ENCODE peak calls at places on chromosomes 2 and 18, in nine cellular contexts. D, Z, C, R, I, K, L, P and W are unnamed samples.

GRCh38 chr2:174970092-174970491 is 35.1 kb downstream of the CHN1 start:
- DNase-seq in R (no peak), D (no peak), Z (no peak), L (no peak), P (no peak), C (peak), I (no peak), K (no peak), W (no peak)

GRCh38 chr2:27264253-27264752 is 1.5 kb upstream of the SLC30A3 start:
- DNase-seq in K (no peak), L (no peak), R (no peak), D (no peak), P (peak), I (peak), C (no peak), Z (peak), W (peak)

GRCh38 chr2:95347681-95348608 is 50.8 kb downstream of the KCNIP3 start:
- DNase-seq in K (no peak), P (no peak), R (no peak), L (no peak), Z (no peak), C (no peak), I (no peak), D (peak), W (peak)

GRCh38 chr2:124402274-124402673 is 377.2 kb downstream of the CNTNAP5 start:
- DNase-seq in R (no peak), C (no peak), I (no peak), D (no peak), P (no peak), L (no peak), Z (no peak), K (no peak), W (no peak)

GRCh38 chr2:54964271-54964670 is 86.0 kb downstream of the RTN4 start:
- DNase-seq in D (no peak), P (no peak), Z (no peak), L (no peak), C (peak), I (no peak), K (no peak), R (no peak), W (no peak)

GRCh38 chr18:35756506-35757117 is 175.1 kb downstream of the GALNT1 start:
- DNase-seq in D (no peak), R (peak), P (peak), Z (peak), C (peak), K (peak), L (peak), I (peak), W (peak)

GRCh38 chr2:147806846-147807245 is 38.0 kb upstream of the ACVR2A start:
- DNase-seq in I (no peak), K (no peak), R (no peak), Z (no peak), C (peak), L (no peak), D (no peak), P (no peak), W (no peak)

GRCh38 chr2:221318751-221319150 is 253.4 kb downstream of the EPHA4 start:
- DNase-seq in L (no peak), Z (no peak), P (no peak), I (no peak), C (no peak), D (no peak), R (no peak), K (no peak), W (no peak)

GRCh38 chr2:28344756-28345291 is 47.8 kb upstream of the FOSL2 start:
- DNase-seq in K (no peak), Z (no peak), I (no peak), P (no peak), L (no peak), D (no peak), C (no peak), R (no peak), W (no peak)

GRCh38 chr2:221502270-221502973 is 69.7 kb downstream of the EPHA4 start:
- DNase-seq in I (no peak), D (no peak), C (peak), P (no peak), L (no peak), Z (peak), R (no peak), K (no peak), W (no peak)

GRCh38 chr2:84302513-84303412 is 156.3 kb downstream of the SUCLG1 start:
- DNase-seq in L (peak), C (peak), P (peak), K (peak), D (no peak), Z (peak), I (peak), R (peak), W (peak)

GRCh38 chr2:19667085-19667484 is 234.7 kb downstream of the TTC32 start:
- DNase-seq in P (no peak), L (no peak), C (peak), D (no peak), K (no peak), R (peak), Z (no peak), I (no peak), W (no peak)

GRCh38 chr18:60019463-60019840 is 119.7 kb downstream of the PMAIP1 start:
- DNase-seq in K (no peak), L (no peak), P (no peak), D (no peak), R (no peak), C (peak), I (no peak), Z (no peak), W (no peak)

GRCh38 chr18:2716394-2717326 is 61.1 kb downstream of the SMCHD1 start:
- DNase-seq in Z (no peak), R (no peak), K (no peak), P (no peak), L (no peak), C (no peak), D (no peak), I (no peak), W (no peak)

GRCh38 chr18:65755616-65756015 is 4.8 kb downstream of the CDH7 start:
- DNase-seq in R (no peak), K (no peak), Z (no peak), P (no peak), C (no peak), D (no peak), I (no peak), L (no peak), W (no peak)

GRCh38 chr2:85737961-85738360 is 15.8 kb upstream of the ATOH8 start:
- DNase-seq in I (no peak), D (no peak), P (no peak), R (no peak), Z (no peak), C (no peak), L (no peak), K (no peak), W (no peak)

GRCh38 chr2:164898475-164898874 is 56.9 kb downstream of the SLC38A11 start:
- DNase-seq in R (peak), K (no peak), Z (no peak), C (peak), L (no peak), I (no peak), P (no peak), D (no peak), W (no peak)

GRCh38 chr2:230824406-230824978 is 40.2 kb upstream of the ITM2C start:
- DNase-seq in C (peak), D (no peak), Z (peak), L (peak), R (peak), K (peak), P (peak), I (peak), W (peak)

GRCh38 chr18:34494359-34494696 is 215.8 kb upstream of the DTNA start:
- DNase-seq in L (no peak), D (no peak), Z (no peak), P (no peak), K (no peak), I (no peak), C (no peak), R (no peak), W (no peak)

GRCh38 chr2:32678825-32679224 is 51.0 kb downstream of the TTC27 start:
- DNase-seq in C (peak), I (no peak), D (no peak), K (peak), P (no peak), Z (no peak), L (no peak), R (peak), W (no peak)

GRCh38 chr2:98541489-98541888 is 66.8 kb downstream of the COA5 start:
- DNase-seq in C (no peak), K (no peak), L (no peak), D (no peak), Z (no peak), I (no peak), P (no peak), R (no peak), W (no peak)

GRCh38 chr2:24489942-24490673 is 946 bp upstream of the NCOA1 start:
- DNase-seq in C (peak), L (no peak), K (no peak), I (no peak), P (peak), Z (no peak), R (no peak), D (no peak), W (peak)

GRCh38 chr2:224584768-224585204 is 377 bp downstream of the CUL3 start:
- DNase-seq in P (peak), D (peak), Z (peak), L (peak), C (peak), R (peak), K (no peak), I (peak), W (peak)

GRCh38 chr2:216871333-216871934 is 11.6 kb upstream of the TNP1 start:
- DNase-seq in C (no peak), P (no peak), Z (no peak), D (no peak), L (no peak), I (no peak), K (no peak), R (no peak), W (no peak)

GRCh38 chr2:30237346-30238142 is 6.2 kb downstream of the LBH start:
- DNase-seq in Z (peak), C (no peak), P (no peak), D (no peak), L (no peak), I (no peak), R (no peak), K (no peak), W (no peak)

GRCh38 chr2:145066151-145066661 is 546.3 kb upstream of the ZEB2 start:
- DNase-seq in R (no peak), L (no peak), P (no peak), D (no peak), I (no peak), K (no peak), C (no peak), Z (no peak), W (no peak)

GRCh38 chr2:65466551-65466950 is 34.2 kb upstream of the SPRED2 start:
- DNase-seq in P (no peak), I (no peak), D (no peak), K (no peak), L (no peak), R (no peak), Z (no peak), C (no peak), W (no peak)

GRCh38 chr18:53850918-53851317 is 373.6 kb downstream of the MBD2 start:
- DNase-seq in C (no peak), K (no peak), Z (no peak), P (no peak), D (no peak), L (no peak), R (no peak), I (no peak), W (no peak)